ENCODE peak calls at places on chromosomes 1 and 21, in four cellular contexts. One of them, this sample, is unnamed.

GRCh38 chr1:207848234-207848633 is 62.7 kb downstream of the CD34 start:
- DNase-seq in IMR-90: peak
- DNase-seq in neuronal stem cell: no peak
- DNase-seq in mesenchymal stem cell: peak
- DNase-seq in this sample: no peak

GRCh38 chr1:18927082-18927653 is 24.8 kb upstream of the ALDH4A1 start:
- DNase-seq in mesenchymal stem cell: no peak
- DNase-seq in neuronal stem cell: no peak
- DNase-seq in IMR-90: no peak
- DNase-seq in this sample: no peak

GRCh38 chr1:33220701-33221384 is 35.4 kb upstream of the ZNF362 start:
- DNase-seq in mesenchymal stem cell: no peak
- DNase-seq in IMR-90: no peak
- DNase-seq in neuronal stem cell: no peak
- DNase-seq in this sample: peak

GRCh38 chr1:34911465-34911864 is 18.0 kb downstream of the DLGAP3 start:
- DNase-seq in IMR-90: no peak
- DNase-seq in mesenchymal stem cell: no peak
- DNase-seq in neuronal stem cell: no peak
- DNase-seq in this sample: no peak

GRCh38 chr1:171869097-171869496 is 27.8 kb downstream of the DNM3 start:
- DNase-seq in neuronal stem cell: no peak
- DNase-seq in IMR-90: no peak
- DNase-seq in mesenchymal stem cell: no peak
- DNase-seq in this sample: no peak

GRCh38 chr1:17046043-17046657 is 7.7 kb downstream of the SDHB start:
- DNase-seq in neuronal stem cell: no peak
- DNase-seq in IMR-90: peak
- DNase-seq in mesenchymal stem cell: peak
- DNase-seq in this sample: no peak

GRCh38 chr21:44064852-44065403 is 42.3 kb upstream of the PWP2 start:
- DNase-seq in neuronal stem cell: no peak
- DNase-seq in mesenchymal stem cell: no peak
- DNase-seq in IMR-90: no peak
- DNase-seq in this sample: no peak

GRCh38 chr1:99943238-99943794 is 26.5 kb upstream of the SLC35A3 start:
- DNase-seq in IMR-90: peak
- DNase-seq in neuronal stem cell: no peak
- DNase-seq in mesenchymal stem cell: peak
- DNase-seq in this sample: no peak

GRCh38 chr21:20875741-20876140 is 122.5 kb upstream of the NCAM2 start:
- DNase-seq in mesenchymal stem cell: no peak
- DNase-seq in neuronal stem cell: peak
- DNase-seq in IMR-90: no peak
- DNase-seq in this sample: no peak

GRCh38 chr1:180231506-180232420 is 1.7 kb downstream of the LHX4 start:
- DNase-seq in neuronal stem cell: no peak
- DNase-seq in mesenchymal stem cell: peak
- DNase-seq in IMR-90: peak
- DNase-seq in this sample: peak

GRCh38 chr1:36224537-36225297 is 474 bp downstream of the THRAP3 start:
- DNase-seq in mesenchymal stem cell: peak
- DNase-seq in neuronal stem cell: peak
- DNase-seq in IMR-90: peak
- DNase-seq in this sample: peak

GRCh38 chr1:154483941-154484803 is 17.8 kb upstream of the TDRD10 start:
- DNase-seq in neuronal stem cell: no peak
- DNase-seq in IMR-90: peak
- DNase-seq in mesenchymal stem cell: peak
- DNase-seq in this sample: no peak

GRCh38 chr1:192767798-192768197 is 41.0 kb upstream of the RGS2 start:
- DNase-seq in mesenchymal stem cell: peak
- DNase-seq in neuronal stem cell: no peak
- DNase-seq in IMR-90: no peak
- DNase-seq in this sample: no peak

GRCh38 chr21:36803051-36803709 is 104.3 kb downstream of the SIM2 start:
- DNase-seq in neuronal stem cell: no peak
- DNase-seq in IMR-90: no peak
- DNase-seq in mesenchymal stem cell: no peak
- DNase-seq in this sample: no peak

GRCh38 chr21:43600642-43601397 is 58.5 kb downstream of the HSF2BP start:
- DNase-seq in mesenchymal stem cell: peak
- DNase-seq in neuronal stem cell: no peak
- DNase-seq in IMR-90: peak
- DNase-seq in this sample: no peak

GRCh38 chr1:25042331-25042730 is 112.3 kb upstream of the RUNX3 start:
- DNase-seq in mesenchymal stem cell: no peak
- DNase-seq in IMR-90: no peak
- DNase-seq in neuronal stem cell: no peak
- DNase-seq in this sample: no peak

GRCh38 chr21:41932191-41932575 is 21.6 kb downstream of the C2CD2 start:
- DNase-seq in IMR-90: peak
- DNase-seq in neuronal stem cell: no peak
- DNase-seq in mesenchymal stem cell: peak
- DNase-seq in this sample: no peak

GRCh38 chr1:168178638-168179410 is at the start of gene TIPRL:
- DNase-seq in neuronal stem cell: peak
- DNase-seq in mesenchymal stem cell: peak
- DNase-seq in IMR-90: peak
- DNase-seq in this sample: peak

GRCh38 chr21:33025106-33025470 is 647 bp upstream of the OLIG2 start:
- DNase-seq in neuronal stem cell: no peak
- DNase-seq in mesenchymal stem cell: peak
- DNase-seq in IMR-90: no peak
- DNase-seq in this sample: peak

GRCh38 chr1:34356862-34357261 is 180.2 kb downstream of the C1orf94 start:
- DNase-seq in mesenchymal stem cell: no peak
- DNase-seq in IMR-90: no peak
- DNase-seq in neuronal stem cell: no peak
- DNase-seq in this sample: no peak

GRCh38 chr1:81756872-81757271 is 43.9 kb upstream of the ADGRL2 start:
- DNase-seq in IMR-90: peak
- DNase-seq in neuronal stem cell: no peak
- DNase-seq in mesenchymal stem cell: peak
- DNase-seq in this sample: no peak

GRCh38 chr1:77081834-77082233 is 137.4 kb downstream of the PIGK start:
- DNase-seq in IMR-90: no peak
- DNase-seq in mesenchymal stem cell: no peak
- DNase-seq in neuronal stem cell: no peak
- DNase-seq in this sample: no peak

GRCh38 chr1:31643976-31644559 is 608 bp downstream of the PEF1 start:
- DNase-seq in mesenchymal stem cell: no peak
- DNase-seq in IMR-90: no peak
- DNase-seq in neuronal stem cell: no peak
- DNase-seq in this sample: no peak

GRCh38 chr1:215146252-215146975 is 63.9 kb downstream of the KCNK2 start:
- DNase-seq in mesenchymal stem cell: peak
- DNase-seq in neuronal stem cell: no peak
- DNase-seq in IMR-90: peak
- DNase-seq in this sample: no peak

GRCh38 chr1:240399381-240399780 is 212.6 kb downstream of the GREM2 start:
- DNase-seq in neuronal stem cell: no peak
- DNase-seq in IMR-90: peak
- DNase-seq in mesenchymal stem cell: peak
- DNase-seq in this sample: no peak

GRCh38 chr1:80054129-80054528 is 1047.6 kb upstream of the ADGRL4 start:
- DNase-seq in IMR-90: peak
- DNase-seq in neuronal stem cell: no peak
- DNase-seq in mesenchymal stem cell: peak
- DNase-seq in this sample: no peak

GRCh38 chr1:161827786-161828185 is 61.7 kb downstream of the ATF6 start:
- DNase-seq in neuronal stem cell: no peak
- DNase-seq in IMR-90: peak
- DNase-seq in mesenchymal stem cell: no peak
- DNase-seq in this sample: no peak

GRCh38 chr1:226489718-226490440 is 58.7 kb upstream of the STUM start:
- DNase-seq in neuronal stem cell: no peak
- DNase-seq in IMR-90: no peak
- DNase-seq in mesenchymal stem cell: no peak
- DNase-seq in this sample: peak

GRCh38 chr1:226492738-226493137 is 55.8 kb upstream of the STUM start:
- DNase-seq in mesenchymal stem cell: no peak
- DNase-seq in neuronal stem cell: no peak
- DNase-seq in IMR-90: no peak
- DNase-seq in this sample: no peak

GRCh38 chr1:226487921-226488320 is 60.6 kb upstream of the STUM start:
- DNase-seq in mesenchymal stem cell: no peak
- DNase-seq in neuronal stem cell: no peak
- DNase-seq in IMR-90: no peak
- DNase-seq in this sample: peak

GRCh38 chr1:226490441-226490809 is 58.1 kb upstream of the STUM start:
- DNase-seq in mesenchymal stem cell: no peak
- DNase-seq in neuronal stem cell: no peak
- DNase-seq in IMR-90: no peak
- DNase-seq in this sample: peak

GRCh38 chr1:226491093-226491850 is 57.3 kb upstream of the STUM start:
- DNase-seq in IMR-90: no peak
- DNase-seq in neuronal stem cell: no peak
- DNase-seq in mesenchymal stem cell: no peak
- DNase-seq in this sample: peak
- H4K91ac ChIP-seq in IMR-90: no peak
- H4K91ac ChIP-seq in neuronal stem cell: no peak
- H4K91ac ChIP-seq in mesenchymal stem cell: no peak
- H4K91ac ChIP-seq in this sample: no peak

GRCh38 chr1:41500378-41500777 is 15.9 kb upstream of the EDN2 start:
- DNase-seq in IMR-90: no peak
- DNase-seq in neuronal stem cell: no peak
- DNase-seq in mesenchymal stem cell: no peak
- DNase-seq in this sample: no peak
- H4K91ac ChIP-seq in IMR-90: no peak
- H4K91ac ChIP-seq in neuronal stem cell: no peak
- H4K91ac ChIP-seq in mesenchymal stem cell: no peak
- H4K91ac ChIP-seq in this sample: no peak

GRCh38 chr1:8303876-8304275 is 14.0 kb upstream of the SLC45A1 start:
- DNase-seq in IMR-90: no peak
- DNase-seq in neuronal stem cell: no peak
- DNase-seq in mesenchymal stem cell: no peak
- DNase-seq in this sample: no peak
- H4K91ac ChIP-seq in IMR-90: peak
- H4K91ac ChIP-seq in neuronal stem cell: no peak
- H4K91ac ChIP-seq in mesenchymal stem cell: no peak
- H4K91ac ChIP-seq in this sample: no peak

GRCh38 chr1:26431979-26432695 is at the start of gene DHDDS:
- DNase-seq in IMR-90: peak
- DNase-seq in mesenchymal stem cell: peak
- DNase-seq in neuronal stem cell: peak
- DNase-seq in this sample: peak
- H4K91ac ChIP-seq in IMR-90: peak
- H4K91ac ChIP-seq in mesenchymal stem cell: peak
- H4K91ac ChIP-seq in neuronal stem cell: no peak
- H4K91ac ChIP-seq in this sample: no peak